ENCODE peak calls at places on chromosomes 3 and 15, in seven cellular contexts. One of them, this sample, is unnamed.

GRCh38 chr3:101193957-101194356 is 126.4 kb downstream of the IMPG2 start:
- DNase-seq in thyroid gland: no peak
- DNase-seq in upper lobe of right lung: no peak
- DNase-seq in RWPE1: peak; percentile 62
- DNase-seq in brain microvascular endothelial cell: peak; percentile 70
- DNase-seq in mammary epithelial cell: peak; percentile 37
- DNase-seq in GM13976: no peak
- DNase-seq in this sample: no peak

GRCh38 chr3:14633819-14634424 is 17.6 kb upstream of the CCDC174 start:
- DNase-seq in brain microvascular endothelial cell: peak; percentile 49
- DNase-seq in upper lobe of right lung: peak; percentile 80
- DNase-seq in GM13976: peak; percentile 71
- DNase-seq in RWPE1: no peak
- DNase-seq in mammary epithelial cell: peak; percentile 41
- DNase-seq in thyroid gland: peak; percentile 58
- DNase-seq in this sample: peak; percentile 66

GRCh38 chr3:44058022-44058867 is 183.4 kb upstream of the TOPAZ1 start:
- DNase-seq in GM13976: peak; percentile 80
- DNase-seq in RWPE1: peak; percentile 33
- DNase-seq in upper lobe of right lung: no peak
- DNase-seq in brain microvascular endothelial cell: peak; percentile 55
- DNase-seq in thyroid gland: peak; percentile 81
- DNase-seq in mammary epithelial cell: peak; percentile 64
- DNase-seq in this sample: no peak

GRCh38 chr15:67186226-67186649 is 68.2 kb downstream of the AAGAB start:
- DNase-seq in upper lobe of right lung: no peak
- DNase-seq in GM13976: no peak
- DNase-seq in thyroid gland: peak; percentile 47
- DNase-seq in brain microvascular endothelial cell: no peak
- DNase-seq in RWPE1: no peak
- DNase-seq in mammary epithelial cell: no peak
- DNase-seq in this sample: no peak

GRCh38 chr3:182212479-182213076 is 500.9 kb downstream of the SOX2 start:
- DNase-seq in upper lobe of right lung: no peak
- DNase-seq in brain microvascular endothelial cell: peak; percentile 1
- DNase-seq in RWPE1: peak; percentile 89
- DNase-seq in GM13976: no peak
- DNase-seq in thyroid gland: no peak
- DNase-seq in mammary epithelial cell: peak; percentile 98
- DNase-seq in this sample: no peak

GRCh38 chr3:9946112-9947024 is 5.8 kb downstream of the PRRT3 start:
- DNase-seq in GM13976: no peak
- DNase-seq in RWPE1: peak; percentile 65
- DNase-seq in mammary epithelial cell: peak; percentile 79
- DNase-seq in brain microvascular endothelial cell: peak; percentile 84
- DNase-seq in thyroid gland: peak; percentile 92
- DNase-seq in upper lobe of right lung: peak; percentile 96
- DNase-seq in this sample: peak; percentile 97

GRCh38 chr3:150202696-150203095 is 205.4 kb upstream of the TSC22D2 start:
- DNase-seq in thyroid gland: no peak
- DNase-seq in brain microvascular endothelial cell: no peak
- DNase-seq in upper lobe of right lung: no peak
- DNase-seq in RWPE1: no peak
- DNase-seq in mammary epithelial cell: no peak
- DNase-seq in GM13976: no peak
- DNase-seq in this sample: no peak

GRCh38 chr3:136852180-136852579 is 9.8 kb upstream of the NCK1 start:
- DNase-seq in upper lobe of right lung: no peak
- DNase-seq in thyroid gland: no peak
- DNase-seq in GM13976: no peak
- DNase-seq in brain microvascular endothelial cell: no peak
- DNase-seq in mammary epithelial cell: no peak
- DNase-seq in RWPE1: no peak
- DNase-seq in this sample: no peak

GRCh38 chr3:196775938-196776337 is 36.3 kb downstream of the PAK2 start:
- DNase-seq in RWPE1: no peak
- DNase-seq in GM13976: no peak
- DNase-seq in thyroid gland: no peak
- DNase-seq in brain microvascular endothelial cell: no peak
- DNase-seq in mammary epithelial cell: no peak
- DNase-seq in upper lobe of right lung: no peak
- DNase-seq in this sample: no peak

GRCh38 chr3:67083277-67083676 is 85.2 kb downstream of the KBTBD8 start:
- DNase-seq in upper lobe of right lung: no peak
- DNase-seq in brain microvascular endothelial cell: peak; percentile 10
- DNase-seq in mammary epithelial cell: peak; percentile 34
- DNase-seq in RWPE1: peak; percentile 25
- DNase-seq in GM13976: no peak
- DNase-seq in thyroid gland: no peak
- DNase-seq in this sample: no peak

GRCh38 chr3:103218793-103219192 is 784.0 kb downstream of the ZPLD1 start:
- DNase-seq in thyroid gland: no peak
- DNase-seq in GM13976: peak; percentile 38
- DNase-seq in brain microvascular endothelial cell: no peak
- DNase-seq in upper lobe of right lung: no peak
- DNase-seq in mammary epithelial cell: no peak
- DNase-seq in RWPE1: no peak
- DNase-seq in this sample: no peak

GRCh38 chr15:41387646-41388045 is 14.7 kb downstream of the NDUFAF1 start:
- DNase-seq in brain microvascular endothelial cell: no peak
- DNase-seq in mammary epithelial cell: no peak
- DNase-seq in thyroid gland: no peak
- DNase-seq in GM13976: no peak
- DNase-seq in RWPE1: no peak
- DNase-seq in upper lobe of right lung: no peak
- DNase-seq in this sample: no peak

GRCh38 chr3:44048196-44048924 is 193.3 kb upstream of the TOPAZ1 start:
- DNase-seq in upper lobe of right lung: no peak
- DNase-seq in thyroid gland: peak; percentile 49
- DNase-seq in GM13976: peak; percentile 46
- DNase-seq in brain microvascular endothelial cell: peak; percentile 7
- DNase-seq in RWPE1: no peak
- DNase-seq in mammary epithelial cell: peak; percentile 58
- DNase-seq in this sample: no peak

GRCh38 chr15:87755226-87755625 is 501.3 kb downstream of the NTRK3 start:
- DNase-seq in mammary epithelial cell: no peak
- DNase-seq in brain microvascular endothelial cell: no peak
- DNase-seq in thyroid gland: no peak
- DNase-seq in upper lobe of right lung: no peak
- DNase-seq in GM13976: no peak
- DNase-seq in RWPE1: no peak
- DNase-seq in this sample: no peak

GRCh38 chr15:25946241-25946786 is 83.2 kb upstream of the ATP10A start:
- DNase-seq in brain microvascular endothelial cell: no peak
- DNase-seq in upper lobe of right lung: no peak
- DNase-seq in RWPE1: no peak
- DNase-seq in GM13976: no peak
- DNase-seq in thyroid gland: no peak
- DNase-seq in mammary epithelial cell: no peak
- DNase-seq in this sample: no peak

GRCh38 chr3:56778904-56779303 is 22.8 kb downstream of the ARHGEF3 start:
- DNase-seq in upper lobe of right lung: no peak
- DNase-seq in thyroid gland: no peak
- DNase-seq in mammary epithelial cell: no peak
- DNase-seq in GM13976: no peak
- DNase-seq in brain microvascular endothelial cell: no peak
- DNase-seq in RWPE1: no peak
- DNase-seq in this sample: no peak

GRCh38 chr15:67784057-67784781 is 41.1 kb upstream of the SKOR1 start:
- DNase-seq in mammary epithelial cell: no peak
- DNase-seq in GM13976: peak; percentile 59
- DNase-seq in RWPE1: no peak
- DNase-seq in upper lobe of right lung: no peak
- DNase-seq in thyroid gland: no peak
- DNase-seq in brain microvascular endothelial cell: no peak
- DNase-seq in this sample: no peak

GRCh38 chr3:41140242-41140641 is 59.1 kb upstream of the CTNNB1 start:
- DNase-seq in RWPE1: no peak
- DNase-seq in mammary epithelial cell: no peak
- DNase-seq in brain microvascular endothelial cell: no peak
- DNase-seq in upper lobe of right lung: no peak
- DNase-seq in thyroid gland: no peak
- DNase-seq in GM13976: no peak
- DNase-seq in this sample: no peak

GRCh38 chr3:170565495-170565894 is 20.4 kb downstream of the SLC7A14 start:
- DNase-seq in RWPE1: no peak
- DNase-seq in GM13976: no peak
- DNase-seq in mammary epithelial cell: no peak
- DNase-seq in thyroid gland: no peak
- DNase-seq in brain microvascular endothelial cell: peak; percentile 44
- DNase-seq in upper lobe of right lung: no peak
- DNase-seq in this sample: no peak

GRCh38 chr3:23821858-23822257 is 16.1 kb downstream of the UBE2E1 start:
- DNase-seq in brain microvascular endothelial cell: no peak
- DNase-seq in upper lobe of right lung: no peak
- DNase-seq in RWPE1: no peak
- DNase-seq in GM13976: no peak
- DNase-seq in thyroid gland: no peak
- DNase-seq in mammary epithelial cell: no peak
- DNase-seq in this sample: no peak
- TF ChIP-seq CTCF in brain microvascular endothelial cell: no peak
- TF ChIP-seq CTCF in upper lobe of right lung: no peak
- TF ChIP-seq CTCF in RWPE1: no peak
- TF ChIP-seq CTCF in GM13976: no peak
- TF ChIP-seq CTCF in thyroid gland: no peak
- TF ChIP-seq CTCF in mammary epithelial cell: no peak
- TF ChIP-seq CTCF in this sample: no peak

GRCh38 chr3:120559228-120560061 is 36.7 kb upstream of the NDUFB4 start:
- DNase-seq in RWPE1: peak; percentile 45
- DNase-seq in brain microvascular endothelial cell: peak; percentile 68
- DNase-seq in thyroid gland: peak; percentile 15
- DNase-seq in GM13976: no peak
- DNase-seq in mammary epithelial cell: peak; percentile 80
- DNase-seq in upper lobe of right lung: no peak
- DNase-seq in this sample: no peak
- TF ChIP-seq CTCF in RWPE1: no peak
- TF ChIP-seq CTCF in brain microvascular endothelial cell: no peak
- TF ChIP-seq CTCF in thyroid gland: no peak
- TF ChIP-seq CTCF in GM13976: no peak
- TF ChIP-seq CTCF in mammary epithelial cell: no peak
- TF ChIP-seq CTCF in upper lobe of right lung: no peak
- TF ChIP-seq CTCF in this sample: no peak

DNA sequence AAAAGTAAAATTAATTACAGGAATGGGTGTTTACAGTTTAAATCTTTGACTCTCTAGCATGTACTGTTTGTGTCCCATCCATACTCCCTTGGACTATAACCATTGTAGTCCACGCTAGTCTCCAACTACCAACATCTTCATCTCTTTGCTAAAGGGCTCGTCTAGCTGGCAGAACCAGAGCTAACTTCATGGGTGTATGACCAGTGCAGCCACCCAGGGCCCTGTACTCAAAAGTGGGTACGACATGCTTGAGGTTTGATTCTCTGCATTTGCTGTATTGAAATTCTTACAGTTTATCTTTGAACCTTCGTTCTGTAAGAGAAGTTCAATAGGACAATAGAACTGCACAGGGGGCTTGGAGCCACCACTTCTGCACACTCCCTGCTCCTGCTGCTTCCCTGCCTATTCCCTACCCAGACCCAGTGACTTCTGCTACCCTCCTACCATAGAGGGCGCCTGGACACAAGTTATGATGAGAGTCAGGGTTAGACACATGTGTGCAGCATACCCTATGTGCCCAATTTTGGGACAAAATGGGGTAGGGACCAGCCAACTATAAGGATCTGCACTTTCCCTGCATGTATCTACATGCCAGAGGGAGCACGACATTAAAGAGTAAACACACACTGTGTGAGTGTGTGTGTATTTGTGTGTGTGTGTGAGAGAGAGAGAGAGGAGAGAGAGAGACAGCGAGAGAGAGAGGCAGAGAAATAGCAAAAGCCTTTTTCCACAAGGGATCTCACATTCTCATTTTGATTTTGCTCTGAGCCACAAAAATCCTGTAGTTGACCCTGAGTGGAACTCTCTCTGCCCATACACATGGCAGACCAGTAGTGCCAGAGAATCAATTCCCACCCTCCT is 59.0 kb upstream of the NECTIN3 start:
- DNase-seq in thyroid gland: peak; percentile 17
- DNase-seq in RWPE1: no peak
- DNase-seq in mammary epithelial cell: peak; percentile 31
- DNase-seq in brain microvascular endothelial cell: no peak
- DNase-seq in upper lobe of right lung: no peak
- DNase-seq in GM13976: no peak
- DNase-seq in this sample: no peak
- TF ChIP-seq CTCF in thyroid gland: no peak
- TF ChIP-seq CTCF in RWPE1: no peak
- TF ChIP-seq CTCF in mammary epithelial cell: no peak
- TF ChIP-seq CTCF in brain microvascular endothelial cell: peak; percentile 45
- TF ChIP-seq CTCF in upper lobe of right lung: peak; percentile 24
- TF ChIP-seq CTCF in GM13976: no peak
- TF ChIP-seq CTCF in this sample: peak; percentile 15

GRCh38 chr15:29939404-29939803 is 117.1 kb upstream of the TJP1 start:
- DNase-seq in mammary epithelial cell: peak; percentile 85
- DNase-seq in upper lobe of right lung: no peak
- DNase-seq in GM13976: no peak
- DNase-seq in RWPE1: peak; percentile 68
- DNase-seq in thyroid gland: no peak
- DNase-seq in brain microvascular endothelial cell: no peak
- DNase-seq in this sample: no peak

GRCh38 chr15:29942144-29942543 is 119.9 kb upstream of the TJP1 start:
- DNase-seq in upper lobe of right lung: no peak
- DNase-seq in RWPE1: no peak
- DNase-seq in brain microvascular endothelial cell: peak; percentile 23
- DNase-seq in mammary epithelial cell: no peak
- DNase-seq in thyroid gland: peak; percentile 11
- DNase-seq in GM13976: no peak
- DNase-seq in this sample: no peak

GRCh38 chr15:29937956-29938355 is 115.7 kb upstream of the TJP1 start:
- DNase-seq in upper lobe of right lung: no peak
- DNase-seq in GM13976: no peak
- DNase-seq in thyroid gland: no peak
- DNase-seq in mammary epithelial cell: peak; percentile 71
- DNase-seq in brain microvascular endothelial cell: no peak
- DNase-seq in RWPE1: peak; percentile 77
- DNase-seq in this sample: no peak

GRCh38 chr15:29936353-29937049 is 114.2 kb upstream of the TJP1 start:
- DNase-seq in upper lobe of right lung: no peak
- DNase-seq in brain microvascular endothelial cell: no peak
- DNase-seq in mammary epithelial cell: peak; percentile 75
- DNase-seq in GM13976: no peak
- DNase-seq in thyroid gland: no peak
- DNase-seq in RWPE1: peak; percentile 75
- DNase-seq in this sample: no peak

DNA sequence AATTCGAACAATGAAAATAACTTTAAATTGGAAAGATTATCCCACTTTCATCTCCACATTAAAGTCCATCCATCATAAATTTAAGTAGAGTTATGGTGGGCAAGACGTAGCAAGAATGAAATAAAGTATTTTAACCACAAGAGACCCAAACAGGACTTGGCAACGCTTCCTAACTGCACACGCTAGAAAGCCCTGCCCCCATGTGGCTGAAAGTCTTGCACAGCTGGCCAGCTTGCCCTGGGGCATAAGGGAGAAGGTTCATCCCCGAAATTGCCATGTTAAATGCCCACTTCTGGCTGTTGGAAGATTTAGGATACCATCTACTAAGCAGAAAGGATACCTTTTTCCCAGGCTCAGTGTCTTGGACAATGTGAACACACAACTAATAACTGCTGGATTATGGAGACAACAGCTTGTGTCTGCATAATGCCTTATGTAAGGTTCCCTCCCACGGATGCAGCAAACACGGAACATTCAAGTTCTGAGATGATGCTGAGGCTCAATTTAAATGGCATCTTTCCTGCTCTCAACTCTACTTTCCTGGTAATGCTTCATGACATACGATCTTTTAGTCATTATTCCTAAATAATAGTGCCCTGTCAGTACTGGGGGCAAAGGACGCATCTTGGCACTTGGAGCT is 116.6 kb upstream of the TJP1 start:
- DNase-seq in RWPE1: no peak
- DNase-seq in GM13976: no peak
- DNase-seq in thyroid gland: no peak
- DNase-seq in upper lobe of right lung: no peak
- DNase-seq in mammary epithelial cell: no peak
- DNase-seq in brain microvascular endothelial cell: no peak
- DNase-seq in this sample: no peak
- TF ChIP-seq CTCF in RWPE1: no peak
- TF ChIP-seq CTCF in GM13976: no peak
- TF ChIP-seq CTCF in thyroid gland: no peak
- TF ChIP-seq CTCF in upper lobe of right lung: peak; percentile 27
- TF ChIP-seq CTCF in mammary epithelial cell: no peak
- TF ChIP-seq CTCF in brain microvascular endothelial cell: peak; percentile 54
- TF ChIP-seq CTCF in this sample: peak; percentile 46